ENCODE peak calls at places on chromosomes 5 and 9, in seven cellular contexts. K is type B pancreatic cell, U is Caco-2, P is A549, D is PC-9, J is K562, X is sigmoid colon. R is an unnamed sample.

GRCh38 chr5:14089198-14089597 is 53.9 kb upstream of the TRIO start:
- DNase-seq in U (no peak), P (no peak), D (no peak), K (no peak), J (no peak), X (no peak), R (no peak)

GRCh38 chr5:116696356-116696755 is 121.7 kb upstream of the SEMA6A start:
- DNase-seq in D (no peak), J (no peak), U (no peak), K (no peak), P (no peak), X (no peak), R (no peak)

GRCh38 chr9:16138961-16139441 is 586.2 kb downstream of the CCDC171 start:
- DNase-seq in X (no peak), U (no peak), D (no peak), P (peak; percentile 39), K (no peak), J (no peak), R (no peak)

GRCh38 chr9:94639045-94639995 is at the start of gene FBP1:
- DNase-seq in P (no peak), D (peak; percentile 60), J (peak; percentile 61), X (peak; percentile 70), U (peak; percentile 34), K (no peak), R (no peak)

GRCh38 chr5:138149530-138149929 is 10.3 kb upstream of the NME5 start:
- DNase-seq in P (peak; percentile 17), U (peak; percentile 10), K (no peak), D (no peak), X (no peak), J (no peak), R (no peak)

GRCh38 chr5:67234671-67235176 is 38.1 kb upstream of the CD180 start:
- DNase-seq in J (no peak), X (no peak), K (no peak), D (no peak), U (no peak), P (no peak), R (no peak)

GRCh38 chr5:177131711-177132503 is 1.7 kb upstream of the NSD1 start:
- DNase-seq in J (no peak), D (no peak), K (no peak), P (no peak), U (no peak), X (peak; percentile 69), R (no peak)

GRCh38 chr5:141636413-141637265 is at the start of the genes HDAC3 and RELL2:
- DNase-seq in P (peak; percentile 90), J (peak; percentile 91), K (peak; percentile 98), U (peak; percentile 98), D (peak; percentile 70), X (peak; percentile 96), R (peak; percentile 93)

GRCh38 chr5:89105836-89106235 is 222.9 kb upstream of the MEF2C start:
- DNase-seq in D (no peak), K (no peak), X (no peak), J (no peak), U (no peak), P (no peak), R (no peak)

GRCh38 chr5:179146277-179146676 is 86.1 kb downstream of the ZNF354C start:
- DNase-seq in P (no peak), D (no peak), X (no peak), J (no peak), K (no peak), U (no peak), R (no peak)

GRCh38 chr5:127203818-127204217 is 86.8 kb upstream of the MEGF10 start:
- DNase-seq in D (peak; percentile 90), K (no peak), J (no peak), U (no peak), X (no peak), P (no peak), R (no peak)

GRCh38 chr5:133397986-133398645 is 214.2 kb downstream of the FSTL4 start:
- DNase-seq in X (no peak), J (no peak), K (no peak), D (no peak), P (no peak), U (no peak), R (no peak)

GRCh38 chr5:37777472-37778135 is 62.2 kb downstream of the GDNF start:
- DNase-seq in U (no peak), K (no peak), J (no peak), D (no peak), X (peak; percentile 94), P (no peak), R (no peak)

GRCh38 chr5:172879434-172879828 is 45.4 kb downstream of the ERGIC1 start:
- DNase-seq in U (no peak), D (no peak), J (no peak), X (no peak), P (no peak), K (no peak), R (no peak)

GRCh38 chr5:172943906-172944305 is 15.3 kb upstream of the RPL26L1 start:
- DNase-seq in D (no peak), P (no peak), U (no peak), J (no peak), K (no peak), X (no peak), R (no peak)

GRCh38 chr5:150560401-150561191 is 52.7 kb downstream of the NDST1 start:
- DNase-seq in P (peak; percentile 83), K (peak; percentile 87), D (peak; percentile 62), U (peak; percentile 92), J (peak; percentile 90), X (peak; percentile 93), R (peak; percentile 82)

GRCh38 chr9:122099271-122099869 is 6.3 kb upstream of the TTLL11 start:
- DNase-seq in U (peak; percentile 82), P (peak; percentile 69), J (peak; percentile 76), D (peak; percentile 47), X (peak; percentile 92), K (peak; percentile 81), R (peak; percentile 72)

GRCh38 chr9:3608011-3608410 is 82.2 kb upstream of the RFX3 start:
- DNase-seq in X (no peak), D (no peak), K (no peak), P (no peak), J (no peak), U (no peak), R (no peak)

GRCh38 chr5:92460505-92460904 is 1077.4 kb upstream of the ARRDC3 start:
- DNase-seq in P (no peak), J (no peak), U (no peak), X (no peak), K (no peak), D (no peak), R (no peak)

GRCh38 chr5:400282-401215 is 42.4 kb upstream of the EXOC3 start:
- DNase-seq in K (peak; percentile 44), X (peak; percentile 61), J (no peak), D (no peak), P (no peak), U (no peak), R (peak; percentile 2)

GRCh38 chr9:12698293-12698692 is 5.1 kb downstream of the TYRP1 start:
- DNase-seq in X (no peak), D (no peak), J (no peak), U (no peak), P (no peak), K (no peak), R (no peak)

GRCh38 chr5:18281947-18282557 is 647.8 kb downstream of the TAF11L14 start:
- DNase-seq in P (peak; percentile 77), U (peak; percentile 6), J (peak; percentile 11), K (no peak), X (no peak), D (no peak), R (no peak)

GRCh38 chr9:5562806-5563416 is 52.6 kb downstream of the PDCD1LG2 start:
- DNase-seq in U (no peak), D (no peak), X (no peak), P (no peak), J (no peak), K (no peak), R (no peak)

GRCh38 chr5:75089662-75090061 is 37.3 kb upstream of the GCNT4 start:
- DNase-seq in K (no peak), J (no peak), P (no peak), D (no peak), X (no peak), U (no peak), R (no peak)

GRCh38 chr5:132546108-132546507 is 2.8 kb upstream of the IL5 start:
- DNase-seq in U (no peak), D (no peak), K (no peak), J (no peak), P (no peak), X (no peak), R (no peak)

GRCh38 chr9:2116073-2116472 is 100.9 kb downstream of the SMARCA2 start:
- DNase-seq in U (peak; percentile 9), D (no peak), P (peak; percentile 29), K (no peak), J (peak; percentile 5), X (no peak), R (no peak)

GRCh38 chr5:137858223-137858916 is 9.3 kb upstream of the MYOT start:
- DNase-seq in U (no peak), K (no peak), J (no peak), P (no peak), D (no peak), X (no peak), R (no peak)

DNA sequence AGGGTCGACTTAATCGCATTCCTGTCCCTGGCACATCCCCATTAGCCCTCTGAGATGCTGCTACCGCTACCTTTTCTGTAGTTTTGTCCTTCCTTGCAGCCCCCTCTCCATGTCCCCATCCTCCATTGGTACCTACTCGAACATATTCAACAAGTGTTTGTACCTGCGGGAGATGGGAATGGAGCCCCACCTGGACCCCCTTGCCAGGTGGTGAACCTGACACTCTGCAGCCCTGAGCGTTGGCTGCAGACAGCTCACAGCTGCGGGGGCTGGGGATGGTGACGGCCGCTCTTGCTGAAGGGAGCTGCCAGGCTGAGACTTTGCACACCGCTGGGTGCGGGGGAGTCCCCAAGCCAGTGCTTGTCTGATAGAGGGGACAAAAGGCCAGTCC is 96.3 kb upstream of the DAP start:
- DNase-seq in X (no peak), U (no peak), J (no peak), D (no peak), K (no peak), P (no peak), R (no peak)
- TF ChIP-seq CTCF in X (no peak), U (no peak), J (no peak), D (peak; percentile 22), K (no peak), P (no peak), R (no peak)

DNA sequence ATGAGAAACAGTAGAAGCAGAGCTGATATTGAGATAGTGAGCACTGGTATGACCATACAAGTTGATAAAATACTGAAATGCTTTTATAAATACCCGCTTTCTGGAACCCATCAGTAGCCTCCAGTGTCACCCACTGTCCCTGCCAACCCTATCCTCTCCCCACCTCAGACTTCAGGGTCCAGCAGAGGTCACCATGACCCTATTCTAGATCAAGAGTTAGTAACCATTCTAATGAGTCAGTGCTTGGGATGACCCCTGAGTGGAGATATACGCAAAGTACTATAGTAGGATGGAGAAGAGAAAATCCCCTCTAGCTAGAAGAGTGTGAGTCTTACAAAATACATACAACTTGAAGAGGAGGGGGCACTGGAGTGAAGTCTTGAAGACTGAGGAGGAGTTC is 297.9 kb upstream of the BRINP1 start:
- DNase-seq in D (no peak), X (no peak), K (no peak), P (no peak), J (no peak), U (no peak), R (no peak)
- TF ChIP-seq CTCF in D (no peak), X (no peak), K (no peak), P (no peak), J (no peak), U (no peak), R (no peak)

GRCh38 chr9:82526629-82527028 is 536.3 kb downstream of the RASEF start:
- DNase-seq in J (no peak), P (no peak), X (no peak), D (no peak), K (no peak), U (no peak), R (no peak)
- TF ChIP-seq CTCF in J (no peak), P (no peak), X (no peak), D (no peak), K (no peak), U (no peak), R (no peak)

GRCh38 chr5:80125962-80126480 is 90.9 kb downstream of the THBS4 start:
- DNase-seq in J (no peak), X (no peak), D (no peak), K (no peak), P (no peak), U (no peak), R (no peak)
- TF ChIP-seq CTCF in J (no peak), X (no peak), D (no peak), K (peak; percentile 53), P (no peak), U (peak; percentile 17), R (no peak)